ENCODE peak calls at places on chromosomes 11 and 22, in ten cellular contexts. L, W, Y, I, U, T, N, O, H and J are unnamed samples.

GRCh38 chr11:36186340-36186739 is 102.9 kb downstream of the COMMD9 start:
- DNase-seq in L (no peak), W (no peak), Y (peak), I (no peak), U (no peak), T (no peak), N (peak), O (no peak), H (no peak), J (no peak)

GRCh38 chr11:62539238-62539925 is 7.2 kb downstream of the AHNAK start:
- DNase-seq in L (no peak), W (no peak), Y (peak), I (no peak), U (no peak), T (no peak), N (peak), O (peak), H (no peak), J (peak)

GRCh38 chr11:29317669-29318068 is 699.2 kb downstream of the KCNA4 start:
- DNase-seq in L (no peak), W (no peak), Y (no peak), I (no peak), U (no peak), T (no peak), N (peak), O (no peak), H (no peak), J (no peak)

GRCh38 chr22:18994780-18995711 is 59.0 kb upstream of the PRODH start:
- DNase-seq in L (no peak), W (no peak), Y (no peak), I (no peak), U (no peak), T (peak), N (no peak), O (no peak), H (peak), J (no peak)

GRCh38 chr11:2589538-2589934 is 110.3 kb downstream of the KCNQ1OT1 start:
- DNase-seq in L (no peak), W (no peak), Y (no peak), I (no peak), U (no peak), T (no peak), N (no peak), O (no peak), H (no peak), J (no peak)

GRCh38 chr22:24947881-24948280 is 1.4 kb upstream of the LHFPL7 start:
- DNase-seq in L (no peak), W (no peak), Y (no peak), I (no peak), U (no peak), T (no peak), N (no peak), O (no peak), H (no peak), J (no peak)

GRCh38 chr11:91041626-91042025 is 818.8 kb upstream of the CHORDC1 start:
- DNase-seq in L (no peak), W (no peak), Y (peak), I (no peak), U (no peak), T (no peak), N (no peak), O (no peak), H (no peak), J (no peak)

GRCh38 chr11:120283124-120283523 is 42.0 kb upstream of the TLCD5 start:
- DNase-seq in L (no peak), W (no peak), Y (no peak), I (no peak), U (no peak), T (no peak), N (no peak), O (no peak), H (no peak), J (no peak)

GRCh38 chr11:83545911-83546310 is 259.7 kb upstream of the CCDC90B start:
- DNase-seq in L (no peak), W (no peak), Y (no peak), I (no peak), U (no peak), T (no peak), N (no peak), O (no peak), H (no peak), J (no peak)

GRCh38 chr11:130369713-130370112 is 55.0 kb upstream of the ZBTB44 start:
- DNase-seq in L (no peak), W (no peak), Y (no peak), I (no peak), U (peak), T (no peak), N (no peak), O (no peak), H (no peak), J (no peak)

GRCh38 chr11:115939104-115939503 is 434.9 kb upstream of the CADM1 start:
- DNase-seq in L (no peak), W (no peak), Y (peak), I (no peak), U (no peak), T (no peak), N (no peak), O (no peak), H (peak), J (no peak)

GRCh38 chr11:120149246-120149645 is 11.3 kb upstream of the TRIM29 start:
- DNase-seq in L (no peak), W (no peak), Y (no peak), I (no peak), U (no peak), T (no peak), N (no peak), O (no peak), H (no peak), J (no peak)

GRCh38 chr11:17740649-17741235 is 6.2 kb downstream of the KCNC1 start:
- DNase-seq in L (no peak), W (no peak), Y (no peak), I (no peak), U (no peak), T (no peak), N (no peak), O (no peak), H (peak), J (no peak)